ENCODE peak calls at places on chromosomes 4 and X, in seven cellular contexts. W, M, B, T, G, E and Q are unnamed samples.

GRCh38 chr4:184695178-184695896 is 38.6 kb downstream of the CENPU start:
- DNase-seq in W (peak), M (no peak), B (no peak), T (no peak), G (peak), E (no peak), Q (no peak)

GRCh38 chrX:131955099-131955777 is 67.9 kb upstream of the STK26 start:
- DNase-seq in W (peak), M (no peak), B (no peak), T (no peak), G (no peak), E (no peak), Q (no peak)

GRCh38 chr4:1723131-1723801 is 1.9 kb downstream of the TACC3 start:
- DNase-seq in W (peak), M (no peak), B (no peak), T (no peak), G (no peak), E (no peak), Q (no peak)

GRCh38 chr4:5710065-5710961 is 688 bp upstream of the EVC start:
- DNase-seq in W (peak), M (peak), B (no peak), T (peak), G (peak), E (no peak), Q (peak)

GRCh38 chr4:113157086-113157857 is 107.8 kb downstream of the ANK2 start:
- DNase-seq in W (peak), M (no peak), B (no peak), T (no peak), G (no peak), E (no peak), Q (no peak)

GRCh38 chr4:48944659-48945290 is 38.2 kb upstream of the OCIAD2 start:
- DNase-seq in W (peak), M (peak), B (no peak), T (no peak), G (no peak), E (no peak), Q (no peak)

GRCh38 chr4:17704020-17704657 is 77.3 kb downstream of the FAM184B start:
- DNase-seq in W (no peak), M (no peak), B (no peak), T (peak), G (no peak), E (no peak), Q (peak)

GRCh38 chr4:3525532-3526430 is 6.4 kb downstream of the LRPAP1 start:
- DNase-seq in W (no peak), M (no peak), B (peak), T (peak), G (no peak), E (no peak), Q (no peak)

GRCh38 chr4:4494882-4495281 is 47.0 kb downstream of the STX18 start:
- DNase-seq in W (no peak), M (no peak), B (no peak), T (no peak), G (no peak), E (no peak), Q (no peak)

GRCh38 chrX:71536285-71536684 is 3.4 kb downstream of the OGT start:
- DNase-seq in W (no peak), M (no peak), B (no peak), T (no peak), G (no peak), E (no peak), Q (no peak)

GRCh38 chr4:26238782-26239647 is 81.8 kb upstream of the RBPJ start:
- DNase-seq in W (no peak), M (peak), B (no peak), T (no peak), G (peak), E (peak), Q (peak)

GRCh38 chr4:48958582-48958981 is 27.5 kb upstream of the CWH43 start:
- DNase-seq in W (peak), M (no peak), B (no peak), T (no peak), G (no peak), E (no peak), Q (no peak)

GRCh38 chrX:105313596-105313995 is 93.1 kb upstream of the TEX13A start:
- DNase-seq in W (peak), M (no peak), B (no peak), T (no peak), G (no peak), E (no peak), Q (no peak)

GRCh38 chrX:19811807-19812604 is 75.4 kb downstream of the SH3KBP1 start:
- DNase-seq in W (no peak), M (no peak), B (no peak), T (no peak), G (peak), E (peak), Q (peak)

GRCh38 chr4:123505457-123506310 is 109.1 kb downstream of the SPRY1 start:
- DNase-seq in W (peak), M (peak), B (peak), T (peak), G (peak), E (peak), Q (peak)

GRCh38 chrX:37817176-37817575 is 30.2 kb downstream of the DYNLT3 start:
- DNase-seq in W (no peak), M (no peak), B (no peak), T (no peak), G (no peak), E (no peak), Q (no peak)

GRCh38 chr4:150986085-150986484 is 29.0 kb downstream of the LRBA start:
- DNase-seq in W (no peak), M (no peak), B (no peak), T (no peak), G (no peak), E (no peak), Q (no peak)

GRCh38 chrX:75278991-75279390 is 5.1 kb downstream of the UPRT start:
- DNase-seq in W (no peak), M (no peak), B (no peak), T (no peak), G (no peak), E (no peak), Q (no peak)

GRCh38 chr4:8457646-8458045 is 17.1 kb downstream of the TRMT44 start:
- DNase-seq in W (no peak), M (no peak), B (no peak), T (no peak), G (no peak), E (no peak), Q (no peak)

GRCh38 chrX:124346064-124346876 is at the start of gene SH2D1A:
- DNase-seq in W (no peak), M (no peak), B (no peak), T (no peak), G (no peak), E (no peak), Q (no peak)

GRCh38 chr4:94000559-94000958 is 172.0 kb downstream of the ATOH1 start:
- DNase-seq in W (no peak), M (no peak), B (no peak), T (no peak), G (no peak), E (no peak), Q (no peak)

GRCh38 chrX:43958529-43958928 is 14.7 kb downstream of the NDP start:
- DNase-seq in W (peak), M (peak), B (no peak), T (no peak), G (peak), E (peak), Q (peak)

GRCh38 chr4:915595-915994 is 16.5 kb downstream of the GAK start:
- DNase-seq in W (no peak), M (no peak), B (peak), T (peak), G (peak), E (peak), Q (no peak)

GRCh38 chrX:68691102-68691501 is 43.6 kb downstream of the STARD8 start:
- DNase-seq in W (no peak), M (no peak), B (no peak), T (no peak), G (no peak), E (no peak), Q (no peak)

GRCh38 chrX:120145295-120145925 is 13.0 kb upstream of the RHOXF2 start:
- DNase-seq in W (no peak), M (no peak), B (no peak), T (no peak), G (no peak), E (no peak), Q (no peak)

GRCh38 chrX:120144178-120144844 is 14.1 kb upstream of the RHOXF2 start:
- DNase-seq in W (no peak), M (peak), B (no peak), T (no peak), G (peak), E (peak), Q (no peak)

GRCh38 chrX:120147537-120147936 is 10.9 kb upstream of the RHOXF2 start:
- DNase-seq in W (no peak), M (peak), B (no peak), T (no peak), G (no peak), E (no peak), Q (no peak)
- TF ChIP-seq CTCF in W (no peak), M (no peak), B (no peak), T (no peak), G (no peak), E (no peak), Q (no peak)

DNA sequence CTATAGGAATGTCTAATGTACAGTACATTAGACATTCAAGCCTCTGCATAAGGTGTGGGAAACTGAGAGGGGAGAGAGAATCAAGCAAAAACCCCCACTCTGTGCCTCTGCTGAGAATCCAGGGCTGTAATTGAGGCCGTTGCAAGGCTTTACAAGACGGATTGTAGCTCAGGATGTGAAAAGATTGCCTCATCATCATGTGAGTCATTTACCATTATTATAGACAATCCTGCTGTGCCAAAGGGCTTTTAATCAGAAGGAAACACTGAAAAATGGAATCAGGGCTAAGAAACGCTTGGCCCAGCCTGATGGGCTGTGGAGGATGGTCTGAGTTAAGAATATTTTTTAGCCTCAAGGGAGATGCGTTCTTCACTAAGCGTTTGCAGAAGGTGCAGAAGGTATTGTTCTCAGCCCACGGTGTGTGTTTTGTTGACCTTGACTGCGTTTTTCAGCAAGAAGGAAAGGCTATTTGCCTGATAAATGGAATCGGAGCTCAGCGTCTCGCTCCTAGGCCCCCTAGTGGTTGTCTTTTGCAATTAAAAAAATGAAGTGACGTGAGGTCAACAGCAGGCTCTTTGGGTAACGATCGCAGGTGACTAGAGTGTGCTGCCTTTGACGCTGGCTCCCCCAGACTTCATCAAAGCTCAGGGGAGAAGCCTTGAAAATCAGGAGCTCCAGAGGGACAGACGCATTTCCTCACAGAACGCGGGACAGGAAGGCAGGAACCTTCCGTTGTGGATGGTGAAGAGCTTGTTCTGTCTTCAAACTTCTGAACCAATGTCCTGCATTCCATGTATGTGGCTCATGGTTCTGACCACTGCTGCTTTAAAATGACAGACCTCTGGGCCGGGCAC is 18.1 kb upstream of the CHRNA9 start:
- DNase-seq in W (peak), M (peak), B (peak), T (peak), G (peak), E (peak), Q (peak)
- H3K4me3 ChIP-seq in W (peak), M (no peak), B (no peak), T (no peak), G (peak), E (peak), Q (peak)

GRCh38 chr4:161937596-161937995 is 226.2 kb downstream of the FSTL5 start:
- DNase-seq in W (peak), M (no peak), B (no peak), T (no peak), G (no peak), E (no peak), Q (no peak)

GRCh38 chr4:161936625-161937133 is 227.1 kb downstream of the FSTL5 start:
- DNase-seq in W (peak), M (no peak), B (no peak), T (no peak), G (peak), E (peak), Q (peak)

DNA sequence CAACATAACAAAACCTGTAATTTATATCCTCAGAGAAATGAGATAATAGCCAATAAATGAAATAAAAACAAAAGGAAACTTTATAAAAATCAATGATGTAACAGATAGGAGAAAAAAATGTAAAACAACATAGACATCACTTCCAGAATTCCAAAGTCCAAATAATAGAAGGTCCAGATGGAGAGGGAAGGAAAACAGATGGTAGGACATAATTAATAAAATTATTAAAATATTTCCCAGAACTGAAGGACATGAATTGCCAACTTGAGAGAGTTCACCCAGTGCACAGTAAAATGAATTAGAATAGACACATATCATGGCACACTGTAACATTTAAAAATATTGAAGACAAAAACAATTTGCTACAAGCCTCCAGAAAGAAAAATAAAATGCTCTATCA is 226.6 kb downstream of the FSTL5 start:
- DNase-seq in W (no peak), M (no peak), B (no peak), T (no peak), G (no peak), E (no peak), Q (no peak)
- TF ChIP-seq CTCF in W (no peak), M (no peak), B (no peak), T (no peak), G (no peak), E (no peak), Q (no peak)

GRCh38 chr4:103994059-103994458 is 274.3 kb upstream of the TACR3 start:
- DNase-seq in W (peak), M (peak), B (no peak), T (no peak), G (no peak), E (peak), Q (no peak)

GRCh38 chr4:103996637-103997036 is 276.9 kb upstream of the TACR3 start:
- DNase-seq in W (peak), M (peak), B (peak), T (no peak), G (peak), E (peak), Q (peak)

GRCh38 chr4:103998752-103999151 is 279.0 kb upstream of the TACR3 start:
- DNase-seq in W (no peak), M (no peak), B (no peak), T (no peak), G (no peak), E (no peak), Q (no peak)

GRCh38 chr4:103996059-103996458 is 276.3 kb upstream of the TACR3 start:
- DNase-seq in W (peak), M (peak), B (no peak), T (no peak), G (peak), E (peak), Q (no peak)
- H3K4me3 ChIP-seq in W (no peak), M (peak), B (no peak), T (no peak), G (no peak), E (no peak), Q (no peak)

GRCh38 chr4:114209589-114209988 is 230.1 kb upstream of the ARSJ start:
- DNase-seq in W (no peak), M (no peak), B (no peak), T (no peak), G (no peak), E (no peak), Q (peak)

GRCh38 chr4:114208747-114209146 is 229.3 kb upstream of the ARSJ start:
- DNase-seq in W (peak), M (no peak), B (no peak), T (no peak), G (no peak), E (peak), Q (peak)
- TF ChIP-seq CTCF in W (peak), M (no peak), B (no peak), T (no peak), G (peak), E (no peak), Q (peak)

GRCh38 chrX:153970398-153971123 is 1.1 kb downstream of the HCFC1 start:
- DNase-seq in W (no peak), M (peak), B (peak), T (no peak), G (peak), E (peak), Q (peak)

GRCh38 chrX:153968754-153969124 is 2.9 kb downstream of the HCFC1 start:
- DNase-seq in W (no peak), M (peak), B (no peak), T (no peak), G (no peak), E (no peak), Q (no peak)

GRCh38 chrX:153968255-153968654 is 3.4 kb downstream of the HCFC1 start:
- DNase-seq in W (no peak), M (peak), B (no peak), T (no peak), G (no peak), E (no peak), Q (no peak)

GRCh38 chrX:153969904-153970397 is 1.7 kb downstream of the HCFC1 start:
- DNase-seq in W (no peak), M (no peak), B (peak), T (peak), G (peak), E (peak), Q (peak)

DNA sequence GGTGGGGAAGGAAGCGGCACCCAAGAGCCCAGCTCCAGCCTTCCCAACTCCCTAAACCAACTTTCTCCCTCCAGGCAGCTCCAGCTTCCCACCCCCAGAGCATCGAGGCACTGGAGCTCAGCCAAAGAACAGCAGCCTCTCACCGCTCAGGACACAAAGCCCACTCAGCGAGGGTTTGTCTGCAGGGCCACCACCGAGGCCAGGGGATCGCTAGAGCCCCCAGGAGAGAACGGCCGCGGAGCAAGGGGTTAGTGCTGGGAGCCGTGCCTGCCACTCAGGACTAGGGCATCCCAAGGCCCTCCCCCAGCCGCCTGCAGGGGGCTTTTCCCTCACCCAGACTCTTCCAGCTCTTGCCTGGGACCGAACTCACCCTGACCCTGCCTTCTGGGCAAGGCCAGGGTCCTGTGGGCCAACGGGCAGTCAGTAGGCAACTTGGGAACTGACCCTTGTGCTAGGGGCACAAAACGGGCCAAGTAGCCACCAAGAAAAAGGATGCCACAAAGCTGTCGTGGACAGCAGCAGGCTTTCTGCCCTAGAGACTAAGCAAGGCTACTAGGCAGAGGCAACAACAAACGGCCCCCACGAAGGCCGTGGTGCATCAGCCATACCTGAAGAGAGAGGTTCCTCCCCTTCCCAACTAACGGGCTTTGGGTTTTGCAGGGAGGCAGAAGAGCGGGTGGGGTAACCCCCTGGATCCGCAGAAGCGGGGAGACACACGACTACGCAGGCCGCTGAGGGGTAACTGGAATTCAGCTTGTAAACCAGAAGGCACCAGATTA is 2.3 kb downstream of the HCFC1 start:
- DNase-seq in W (no peak), M (peak), B (peak), T (no peak), G (no peak), E (no peak), Q (no peak)
- H3K4me3 ChIP-seq in W (peak), M (peak), B (peak), T (no peak), G (peak), E (peak), Q (peak)

GRCh38 chr4:139557506-139558110 is 1.6 kb upstream of the SETD7 start:
- DNase-seq in W (no peak), M (peak), B (no peak), T (no peak), G (no peak), E (no peak), Q (no peak)

GRCh38 chr4:139558235-139559094 is 2.4 kb upstream of the SETD7 start:
- DNase-seq in W (no peak), M (no peak), B (no peak), T (no peak), G (no peak), E (no peak), Q (no peak)

GRCh38 chr4:139556071-139556734 is at the start of gene SETD7:
- DNase-seq in W (peak), M (peak), B (peak), T (peak), G (peak), E (peak), Q (peak)

GRCh38 chr4:139555705-139556070 is 331 bp downstream of the SETD7 start:
- DNase-seq in W (no peak), M (no peak), B (peak), T (peak), G (no peak), E (no peak), Q (no peak)

GRCh38 chr4:139556735-139557505 is 901 bp upstream of the SETD7 start:
- DNase-seq in W (peak), M (peak), B (peak), T (peak), G (no peak), E (no peak), Q (no peak)
- TF ChIP-seq CTCF in W (peak), M (peak), B (no peak), T (no peak), G (no peak), E (no peak), Q (peak)

DNA sequence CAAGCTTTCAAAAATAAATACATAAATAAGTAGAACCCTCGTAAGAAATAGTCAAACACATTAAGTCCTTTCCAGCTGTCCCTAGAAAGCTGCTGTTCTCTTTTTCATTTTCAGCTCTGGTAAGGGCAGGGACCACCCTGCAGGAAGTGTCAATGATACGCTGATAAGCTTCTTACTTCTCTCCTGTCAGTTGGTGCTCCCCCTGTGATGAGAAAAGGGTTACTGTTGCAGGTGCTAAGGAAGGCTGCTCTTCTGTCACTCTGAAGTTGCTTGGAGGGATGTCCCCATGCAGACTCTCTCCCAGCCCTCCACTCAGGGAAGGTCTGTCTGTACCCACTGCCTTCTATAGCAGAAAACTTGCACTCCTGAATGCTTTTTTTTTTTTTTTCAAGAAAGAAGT is 1.4 kb downstream of the CXCL3 start:
- DNase-seq in W (no peak), M (peak), B (no peak), T (no peak), G (no peak), E (no peak), Q (no peak)
- H3K4me3 ChIP-seq in W (no peak), M (no peak), B (no peak), T (no peak), G (peak), E (peak), Q (no peak)